ENCODE peak calls at places on chromosomes 7 and 10, in six cellular contexts. E is iPS DF 6.9; W is right atrium auricular region; D is sigmoid colon; N is CD8-positive, alpha-beta memory T cell; V is NB4. M is an unnamed sample.

GRCh38 chr10:110843031-110843430 is 28.7 kb upstream of the PDCD4 start:
- DNase-seq in N (peak), D (peak), E (no peak), W (no peak), V (peak), M (no peak)

GRCh38 chr7:55202150-55202913 is 162.8 kb upstream of the LANCL2 start:
- DNase-seq in V (no peak), D (no peak), N (no peak), W (no peak), E (no peak), M (no peak)

GRCh38 chr7:128405345-128406146 is 4.2 kb downstream of the IMPDH1 start:
- DNase-seq in D (no peak), N (peak), V (peak), E (no peak), W (no peak), M (no peak)

GRCh38 chr10:1472605-1473004 is 264.7 kb downstream of the ADARB2 start:
- DNase-seq in E (no peak), D (no peak), W (no peak), V (no peak), N (no peak), M (no peak)

GRCh38 chr7:151539055-151539714 is 19.5 kb upstream of the RHEB start:
- DNase-seq in E (no peak), W (no peak), D (no peak), V (no peak), N (no peak), M (no peak)

GRCh38 chr10:61663466-61663865 is 737 bp downstream of the CABCOCO1 start:
- DNase-seq in W (no peak), E (no peak), D (no peak), N (no peak), V (no peak), M (no peak)

GRCh38 chr7:140049339-140050024 is 13.3 kb downstream of the PARP12 start:
- DNase-seq in N (no peak), W (peak), E (no peak), D (no peak), V (no peak), M (no peak)

GRCh38 chr10:17784701-17785100 is 24.4 kb upstream of the MRC1 start:
- DNase-seq in W (no peak), V (no peak), E (no peak), N (no peak), D (no peak), M (no peak)

GRCh38 chr7:38318803-38319416 is 45.5 kb upstream of the TARP start:
- DNase-seq in N (no peak), W (no peak), D (no peak), E (peak), V (peak), M (peak)

GRCh38 chr10:77889277-77889903 is 37.2 kb downstream of the DLG5 start:
- DNase-seq in W (no peak), N (no peak), V (no peak), E (peak), D (no peak), M (no peak)

GRCh38 chr7:17474724-17475344 is 176.4 kb downstream of the AHR start:
- DNase-seq in V (peak), E (peak), D (no peak), N (no peak), W (no peak), M (no peak)

GRCh38 chr10:120824864-120825263 is 26.3 kb upstream of the WDR11 start:
- DNase-seq in N (no peak), W (no peak), V (peak), E (no peak), D (no peak), M (peak)

GRCh38 chr7:90599038-90599437 is 2.9 kb downstream of the CDK14 start:
- DNase-seq in D (no peak), N (no peak), W (no peak), V (peak), E (no peak), M (no peak)

GRCh38 chr7:37173655-37174054 is 275.0 kb downstream of the ELMO1 start:
- DNase-seq in N (no peak), E (no peak), V (no peak), W (no peak), D (no peak), M (no peak)

GRCh38 chr10:105188737-105189463 is 547.8 kb downstream of the SORCS3 start:
- DNase-seq in N (no peak), D (no peak), W (no peak), E (no peak), V (peak), M (no peak)

GRCh38 chr7:93890041-93890463 is 501 bp downstream of the TFPI2 start:
- DNase-seq in D (peak), N (no peak), V (no peak), E (peak), W (no peak), M (peak)

GRCh38 chr7:18200855-18201254 is 173.2 kb upstream of the PRPS1L1 start:
- DNase-seq in W (no peak), D (no peak), E (no peak), N (no peak), V (no peak), M (no peak)

GRCh38 chr10:132142396-132143161 is 44.2 kb upstream of the DPYSL4 start:
- DNase-seq in W (no peak), N (peak), V (peak), E (no peak), D (no peak), M (no peak)

GRCh38 chr10:87635498-87636312 is 24.0 kb upstream of the PAPSS2 start:
- DNase-seq in W (no peak), E (no peak), V (peak), N (no peak), D (no peak), M (no peak)

GRCh38 chr7:78134256-78134655 is 335.7 kb downstream of the PHTF2 start:
- DNase-seq in D (no peak), N (no peak), W (no peak), V (peak), E (no peak), M (peak)

GRCh38 chr10:75472685-75473084 is 41.3 kb downstream of the LRMDA start:
- DNase-seq in W (no peak), V (peak), N (no peak), E (no peak), D (no peak), M (no peak)

GRCh38 chr10:69004821-69005220 is 16.2 kb downstream of the KIFBP start:
- DNase-seq in V (peak), D (no peak), N (peak), E (no peak), W (no peak), M (no peak)

GRCh38 chr7:87926581-87927461 is 7.2 kb upstream of the ADAM22 start:
- DNase-seq in D (no peak), N (no peak), E (peak), W (no peak), V (peak), M (peak)

GRCh38 chr7:40808409-40808942 is 673.7 kb downstream of the SUGCT start:
- DNase-seq in E (no peak), W (no peak), V (no peak), N (no peak), D (no peak), M (no peak)

GRCh38 chr10:44619521-44619920 is 234.6 kb upstream of the CXCL12 start:
- DNase-seq in V (no peak), E (no peak), N (no peak), W (no peak), D (no peak), M (no peak)

GRCh38 chr10:133060881-133061280 is 26.8 kb upstream of the ADGRA1 start:
- DNase-seq in W (no peak), D (no peak), E (no peak), N (no peak), V (no peak), M (no peak)

GRCh38 chr10:68981074-68981473 is 7.5 kb upstream of the KIFBP start:
- DNase-seq in E (no peak), W (no peak), D (no peak), V (peak), N (no peak), M (no peak)

GRCh38 chr10:107915277-107915634 is 750.8 kb upstream of the SORCS1 start:
- DNase-seq in E (no peak), D (no peak), W (no peak), V (no peak), N (no peak), M (no peak)

GRCh38 chr7:11833431-11833830 is 1.4 kb upstream of the THSD7A start:
- DNase-seq in D (no peak), V (peak), W (no peak), N (no peak), E (no peak), M (no peak)

GRCh38 chr10:132420469-132421376 is 23.7 kb downstream of the PWWP2B start:
- DNase-seq in V (peak), W (no peak), D (no peak), E (no peak), N (no peak), M (no peak)

GRCh38 chr10:19668104-19668503 is 148.1 kb upstream of the PLXDC2 start:
- DNase-seq in E (no peak), N (no peak), W (no peak), V (no peak), D (no peak), M (no peak)

GRCh38 chr10:79610601-79611191 is at the start of gene SFTPA1:
- DNase-seq in N (no peak), E (no peak), V (peak), D (no peak), W (no peak), M (no peak)

DNA sequence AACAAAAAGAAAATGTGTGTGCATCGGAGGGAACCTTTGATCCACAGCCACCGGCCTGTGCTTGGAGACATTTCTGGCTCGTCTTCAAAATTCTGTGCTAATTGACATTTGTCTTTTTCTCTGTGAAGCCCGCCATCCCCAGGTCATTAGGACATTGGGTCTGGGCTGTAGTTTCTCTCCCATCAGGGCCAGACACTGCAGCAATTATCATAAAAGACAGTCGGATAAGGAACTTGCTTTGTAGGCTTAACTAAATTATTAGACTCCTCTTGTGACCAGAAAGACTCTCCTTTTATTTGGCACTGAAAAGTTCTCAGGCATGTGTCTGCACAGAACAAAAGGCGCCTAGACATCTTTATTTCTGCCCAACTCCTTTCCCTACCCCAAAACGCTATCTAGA is 49.1 kb upstream of the NPTX2 start:
- DNase-seq in W (no peak), D (no peak), E (no peak), V (no peak), N (no peak), M (no peak)
- H3K4me3 ChIP-seq in W (no peak), D (no peak), E (no peak), V (no peak), N (no peak), M (no peak)

GRCh38 chr7:112124367-112124766 is 81.8 kb downstream of the DOCK4 start:
- DNase-seq in D (no peak), W (no peak), N (no peak), V (no peak), E (no peak), M (no peak)
- H3K4me3 ChIP-seq in D (no peak), W (no peak), N (no peak), V (no peak), E (no peak), M (no peak)

GRCh38 chr10:113127285-113128283 is 177.5 kb downstream of the TCF7L2 start:
- DNase-seq in N (no peak), D (no peak), V (no peak), W (no peak), E (no peak), M (no peak)
- H3K4me3 ChIP-seq in N (no peak), D (no peak), V (no peak), W (peak), E (no peak), M (no peak)

GRCh38 chr7:32490127-32490796 is at the start of gene LSM5:
- DNase-seq in W (peak), V (peak), E (no peak), D (peak), N (peak), M (peak)

GRCh38 chr7:32500922-32501341 is 5.6 kb downstream of the AVL9 start:
- DNase-seq in W (no peak), V (peak), D (no peak), N (no peak), E (no peak), M (no peak)

GRCh38 chr7:32494946-32495297 is 367 bp upstream of the AVL9 start:
- DNase-seq in V (no peak), W (no peak), E (no peak), N (no peak), D (no peak), M (no peak)

GRCh38 chr7:32496052-32496813 is 944 bp downstream of the AVL9 start:
- DNase-seq in V (no peak), D (no peak), E (no peak), N (no peak), W (no peak), M (no peak)

DNA sequence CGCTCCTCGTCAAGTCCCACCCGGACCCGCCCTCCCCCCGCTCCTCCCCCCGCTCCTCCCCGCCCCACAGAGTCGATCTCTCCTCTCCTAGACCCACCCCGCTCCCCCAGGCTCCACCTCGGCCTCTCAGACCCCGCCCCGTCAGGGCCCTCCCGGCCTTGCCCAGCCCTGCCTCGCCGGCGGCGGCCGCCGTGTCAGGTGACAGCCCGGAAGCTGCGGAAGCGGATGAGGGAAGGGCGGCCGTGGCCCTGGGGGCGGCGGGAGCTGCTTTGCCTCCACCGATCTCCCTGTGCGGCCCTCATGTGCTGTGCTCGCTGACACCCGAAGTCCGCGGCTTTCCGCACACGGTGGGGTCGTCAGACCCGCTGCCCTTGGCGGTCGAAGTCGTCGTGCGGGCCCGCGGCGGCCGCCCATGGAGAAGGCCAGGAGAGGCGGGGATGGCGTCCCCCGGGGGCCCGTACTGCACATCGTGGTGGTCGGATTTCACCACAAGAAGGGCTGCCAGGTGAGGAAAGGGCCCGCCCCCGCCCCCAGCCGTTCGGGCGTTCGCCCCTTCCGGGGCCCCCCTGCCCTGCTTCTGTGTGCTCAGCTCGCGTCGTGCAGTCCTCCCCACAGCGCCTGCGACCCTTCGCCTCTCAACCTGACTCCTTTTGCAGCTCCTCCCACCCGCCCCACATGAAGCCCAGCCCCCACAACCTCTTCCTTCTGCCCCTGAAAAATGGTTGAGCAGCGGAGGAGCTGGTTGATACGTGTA is at the start of gene AVL9:
- DNase-seq in N (peak), E (peak), W (peak), V (peak), D (peak), M (peak)
- H3K4me3 ChIP-seq in N (peak), E (peak), W (peak), V (peak), D (peak), M (peak)

GRCh38 chr7:26374665-26375373 is 83.2 kb downstream of the SNX10 start:
- DNase-seq in W (no peak), D (no peak), N (no peak), V (no peak), E (no peak), M (no peak)
- H3K4me3 ChIP-seq in W (no peak), D (no peak), N (no peak), V (no peak), E (no peak), M (no peak)

DNA sequence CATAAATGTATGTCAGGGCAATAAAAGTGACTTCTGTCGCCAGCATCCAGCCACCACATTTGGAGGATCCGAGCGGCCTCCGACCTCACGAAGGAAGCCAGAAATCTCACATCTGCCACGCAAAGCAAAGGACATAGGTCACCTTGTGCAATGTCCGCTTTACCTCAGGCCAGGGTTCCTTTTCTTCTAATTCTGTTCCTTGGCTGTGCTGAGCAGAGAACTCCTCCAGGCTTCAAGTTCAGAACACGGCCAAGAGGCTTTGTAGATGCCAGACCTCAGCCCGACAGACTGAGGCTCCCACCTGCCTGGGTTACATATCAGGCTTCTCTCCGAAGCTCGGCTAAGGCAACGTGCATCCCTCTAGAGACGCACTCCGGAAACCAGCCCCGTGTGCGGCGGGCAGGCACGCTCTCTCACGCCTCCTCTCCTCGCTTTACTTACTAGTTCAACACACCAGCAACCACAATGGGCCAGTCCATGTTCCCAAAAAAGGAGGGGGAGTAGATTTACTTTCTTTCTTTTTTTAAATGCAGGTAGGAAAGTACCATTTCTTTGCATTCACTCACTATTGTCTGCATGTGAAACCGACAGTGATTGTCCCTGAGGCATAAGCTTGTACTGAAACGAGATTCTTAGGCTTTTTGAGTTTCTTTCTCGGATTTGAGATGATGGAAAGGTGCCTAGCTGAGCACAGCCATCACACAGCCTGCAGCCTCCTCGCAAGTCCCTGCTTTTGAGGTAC is 122.4 kb upstream of the AFAP1L2 start:
- DNase-seq in E (peak), N (peak), V (peak), W (peak), D (peak), M (peak)
- H3K4me3 ChIP-seq in E (peak), N (peak), V (peak), W (peak), D (peak), M (peak)

DNA sequence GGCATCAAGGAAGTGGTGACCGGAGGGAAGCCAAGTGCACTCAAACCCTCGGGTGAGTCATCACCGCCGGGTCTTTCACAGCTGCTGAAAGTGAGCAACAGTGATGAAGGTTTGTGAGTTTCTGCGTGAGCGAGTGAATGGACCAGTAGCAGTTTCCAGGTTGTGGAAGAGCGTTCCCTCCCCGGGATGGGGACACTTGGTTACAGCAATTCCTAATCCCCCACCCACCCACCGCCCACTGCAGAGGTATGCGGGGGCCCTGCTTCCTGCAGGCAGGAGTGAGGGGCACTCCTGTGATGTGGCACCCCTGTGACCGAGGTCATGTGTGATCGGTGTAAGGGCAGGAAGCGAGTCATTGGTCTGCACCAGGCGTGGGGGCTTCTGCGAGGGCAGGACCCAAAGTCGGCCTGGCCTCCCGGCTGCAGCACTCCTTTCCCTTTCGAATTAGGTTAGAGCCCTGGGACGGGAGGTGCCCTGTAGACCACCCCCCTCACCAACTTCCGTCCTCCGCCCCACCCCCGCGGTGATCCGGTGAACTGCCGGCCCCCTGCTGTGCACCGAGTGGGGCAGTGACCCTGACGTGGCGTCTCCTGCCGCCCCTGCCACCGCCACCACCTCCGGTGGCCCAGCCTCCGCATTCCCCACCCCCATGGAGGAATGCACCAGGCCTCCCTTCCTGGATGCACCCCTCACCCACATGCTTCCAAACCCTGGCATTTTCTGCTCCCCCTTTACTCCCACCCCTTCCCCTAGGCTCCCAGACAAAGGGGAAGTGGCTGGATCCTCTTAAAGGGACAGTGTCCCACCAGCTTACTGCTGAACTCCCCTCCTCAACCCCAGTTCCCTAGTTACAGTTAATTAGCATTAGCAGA is 10.9 kb downstream of the LIMK1 start:
- DNase-seq in E (peak), W (peak), V (peak), D (peak), N (peak), M (peak)
- H3K4me3 ChIP-seq in E (peak), W (peak), V (peak), D (peak), N (peak), M (peak)

DNA sequence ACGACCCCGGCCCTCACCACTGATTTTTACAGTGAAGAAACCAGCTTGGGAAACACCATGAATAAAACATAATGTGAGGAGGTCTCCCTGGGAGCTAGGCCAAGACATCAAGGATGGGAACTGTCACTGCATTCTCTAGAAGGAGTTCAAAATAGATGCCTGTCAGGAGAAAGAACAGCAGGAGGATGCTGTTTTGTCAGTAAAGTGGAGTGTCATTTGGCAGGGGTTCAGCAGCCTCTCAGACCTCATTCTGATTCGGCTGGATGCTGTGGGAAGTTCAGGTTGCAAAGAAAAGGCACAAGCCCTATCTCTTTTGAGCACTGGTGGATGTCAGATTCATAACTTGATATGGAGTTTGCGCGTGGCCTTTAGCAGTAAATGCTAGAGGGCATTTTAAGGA is 360.2 kb upstream of the C7orf33 start:
- DNase-seq in E (no peak), N (no peak), D (no peak), V (no peak), W (no peak), M (no peak)
- H3K4me3 ChIP-seq in E (no peak), N (no peak), D (no peak), V (no peak), W (no peak), M (no peak)